ENCODE peak calls at places on chromosomes 4 and X, in eight cellular contexts. Y is heart right ventricle, E is GM23338, M is OCI-LY7, Z is fibroblast of lung, R is lower leg skin, W is lower lobe of right lung, C is fibroblast of villous mesenchyme. T is an unnamed sample.
A peak's percentile ranks its signal among the peaks of the same experiment; 100 is the strongest.

GRCh38 chrX:1264556-1264955 is 4.1 kb upstream of the CSF2RA start:
- DNase-seq in R (no peak), W (no peak), E (no peak), Y (no peak), M (no peak), Z (no peak), C (no peak), T (no peak)

GRCh38 chrX:44996282-44996681 is 123.3 kb downstream of the KDM6A start:
- DNase-seq in Y (no peak), Z (no peak), R (no peak), E (no peak), W (no peak), M (no peak), C (no peak), T (no peak)

GRCh38 chr4:120517966-120518365 is 404.6 kb downstream of the PRDM5 start:
- DNase-seq in M (no peak), R (no peak), W (no peak), Z (peak; percentile 92), E (peak; percentile 39), Y (no peak), C (peak; percentile 96), T (no peak)

GRCh38 chr4:56690393-56690971 is 9.4 kb upstream of the HOPX start:
- DNase-seq in M (no peak), E (peak; percentile 54), C (no peak), Z (no peak), W (no peak), R (no peak), Y (no peak), T (no peak)

GRCh38 chrX:147072747-147073146 is 258.2 kb upstream of the CXorf51A start:
- DNase-seq in E (no peak), R (no peak), Y (no peak), Z (no peak), C (no peak), W (no peak), M (no peak), T (no peak)

GRCh38 chr4:26029512-26030131 is 115.6 kb downstream of the SMIM20 start:
- DNase-seq in R (no peak), C (no peak), M (no peak), E (no peak), Y (peak; percentile 22), W (no peak), Z (no peak), T (no peak)

GRCh38 chrX:13764284-13764683 is 29.7 kb downstream of the OFD1 start:
- DNase-seq in W (no peak), M (no peak), E (no peak), Y (no peak), Z (no peak), C (no peak), R (no peak), T (no peak)

GRCh38 chr4:186727977-186728519 is 4.4 kb upstream of the FAT1 start:
- DNase-seq in E (peak; percentile 56), Z (peak; percentile 56), R (no peak), W (no peak), Y (no peak), C (no peak), M (no peak), T (no peak)

GRCh38 chr4:129138762-129139496 is 43.0 kb downstream of the C4orf33 start:
- DNase-seq in Y (no peak), W (no peak), Z (no peak), M (no peak), R (no peak), E (no peak), C (no peak), T (peak; percentile 8)

GRCh38 chrX:49043987-49044281 is 777 bp upstream of the TFE3 start:
- DNase-seq in M (no peak), E (no peak), W (no peak), Z (no peak), C (no peak), Y (no peak), R (no peak), T (no peak)

GRCh38 chrX:115946059-115946458 is 224.5 kb upstream of the AGTR2 start:
- DNase-seq in Y (no peak), M (no peak), R (no peak), W (no peak), Z (no peak), C (no peak), E (no peak), T (no peak)

GRCh38 chr4:8202526-8203375 is 3.7 kb downstream of the SH3TC1 start:
- DNase-seq in Z (no peak), M (peak; percentile 24), E (no peak), W (no peak), C (no peak), Y (no peak), R (no peak), T (no peak)

GRCh38 chrX:29295987-29296680 is 708.9 kb downstream of the IL1RAPL1 start:
- DNase-seq in W (no peak), E (no peak), R (no peak), Y (no peak), Z (peak; percentile 57), M (no peak), C (no peak), T (no peak)

GRCh38 chr4:71453516-71453915 is 114.7 kb downstream of the SLC4A4 start:
- DNase-seq in R (no peak), M (no peak), Y (no peak), E (no peak), C (no peak), Z (no peak), W (no peak), T (no peak)

GRCh38 chrX:107673933-107674479 is 45.7 kb downstream of the PRPS1 start:
- DNase-seq in Y (peak; percentile 80), C (peak; percentile 95), E (peak; percentile 36), W (peak; percentile 93), R (peak; percentile 91), M (peak; percentile 84), Z (peak; percentile 94), T (no peak)

GRCh38 chr4:150960818-150961217 is 54.3 kb downstream of the LRBA start:
- DNase-seq in C (peak; percentile 35), Y (no peak), E (peak; percentile 83), M (peak; percentile 21), Z (peak; percentile 31), R (no peak), W (no peak), T (no peak)

GRCh38 chrX:39777623-39778025 is 320.1 kb downstream of the BCOR start:
- DNase-seq in E (no peak), Y (no peak), R (no peak), C (no peak), M (no peak), Z (no peak), W (no peak), T (no peak)

GRCh38 chrX:19879742-19880378 is 7.5 kb downstream of the SH3KBP1 start:
- DNase-seq in R (no peak), E (no peak), C (no peak), Y (no peak), W (no peak), Z (no peak), M (no peak), T (no peak)
- TF ChIP-seq CTCF in R (no peak), E (peak; percentile 9), C (no peak), Y (no peak), W (no peak), Z (no peak), M (peak; percentile 45), T (no peak)

DNA sequence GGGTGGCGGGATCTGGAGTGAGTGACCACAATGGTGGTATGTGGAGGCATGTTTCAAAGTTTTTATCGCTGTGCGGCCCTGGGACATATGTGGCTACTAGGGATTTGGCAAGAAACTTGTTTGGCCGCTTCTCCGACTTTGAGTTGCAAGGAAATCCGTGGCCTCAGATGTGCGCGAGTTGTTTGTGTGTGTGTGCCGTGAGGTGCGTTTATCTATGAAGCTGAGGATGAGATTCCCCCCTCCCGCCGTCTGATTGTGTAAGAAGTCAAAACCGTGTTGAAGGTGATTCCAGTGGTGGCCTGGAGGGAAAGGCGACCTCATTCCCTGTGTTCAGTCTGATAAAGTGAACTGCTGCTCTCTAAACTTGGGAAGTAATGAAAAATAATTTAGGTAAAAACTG is 1.5 kb downstream of the JADE3 start:
- DNase-seq in C (peak; percentile 53), E (peak; percentile 17), W (peak; percentile 39), R (no peak), Y (no peak), Z (peak; percentile 20), M (no peak), T (peak; percentile 37)
- H3K4me3 ChIP-seq in C (peak overlapping the region; percentile 68), E (peak overlapping the region; percentile 81), W (peak overlapping the region; percentile 67), R (peak overlapping the region; percentile 48), Y (peak overlapping the region; percentile 57), Z (peak overlapping the region; percentile 63), M (peak overlapping the region; percentile 75), T (peak overlapping the region; percentile 70)

GRCh38 chr4:6873291-6873690 is 36.3 kb upstream of the TBC1D14 start:
- DNase-seq in E (no peak), Y (no peak), R (no peak), Z (peak; percentile 19), W (no peak), M (no peak), C (peak; percentile 28), T (no peak)
- TF ChIP-seq CTCF in E (peak; percentile 45), Y (no peak), R (no peak), Z (no peak), W (no peak), M (peak; percentile 20), C (peak; percentile 35), T (peak; percentile 57)

DNA sequence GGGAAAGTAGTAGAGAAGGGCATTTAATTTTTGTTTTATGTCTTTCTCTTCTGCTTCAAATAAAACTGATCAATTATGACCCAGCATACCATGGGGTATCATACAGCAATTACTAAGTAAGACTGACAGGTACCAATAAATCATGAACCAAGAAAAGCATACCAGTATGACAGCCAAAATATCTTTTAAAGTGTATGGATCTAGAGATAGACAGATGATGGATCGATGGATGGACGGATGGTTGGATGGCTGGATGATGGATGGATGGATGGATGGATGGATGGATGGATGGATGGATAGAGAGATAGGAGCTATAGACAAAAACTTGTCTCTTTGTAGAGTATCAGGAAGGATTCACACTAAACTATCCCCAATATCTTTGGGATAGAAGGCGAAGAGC is 1.4 kb downstream of the DDX60L start:
- DNase-seq in Z (no peak), R (no peak), C (no peak), M (no peak), Y (no peak), W (no peak), E (no peak), T (no peak)
- H3K4me3 ChIP-seq in Z (no peak overlapping the region), R (no peak overlapping the region), C (no peak overlapping the region), M (no peak overlapping the region), Y (no peak overlapping the region), W (peak overlapping the region; percentile 66), E (no peak overlapping the region), T (no peak overlapping the region)

T was measured in LNCaP clone FGC.